ENCODE peak calls at places on chromosome 1, in six cellular contexts. O, G, W, J, C and L are unnamed samples.
A peak's percentile ranks its signal among the peaks of the same experiment; 100 is the strongest.

GRCh38 chr1:24186993-24187790 is at the start of gene IFNLR1:
- DNase-seq in C (no peak), G (no peak), J (no peak), O (no peak), W (peak; percentile 90), L (no peak)

GRCh38 chr1:209590405-209590804 is 6.9 kb downstream of the CAMK1G start:
- DNase-seq in W (no peak), C (no peak), O (no peak), J (peak; percentile 62), G (no peak), L (no peak)

GRCh38 chr1:241738284-241738683 is 86.2 kb downstream of the WDR64 start:
- DNase-seq in O (no peak), C (no peak), G (no peak), W (no peak), J (no peak), L (no peak)

GRCh38 chr1:175040324-175040910 is 17.2 kb upstream of the MRPS14 start:
- DNase-seq in W (no peak), J (no peak), G (no peak), O (no peak), C (no peak), L (no peak)

GRCh38 chr1:230772457-230773395 is 25.5 kb downstream of the CAPN9 start:
- DNase-seq in C (peak; percentile 59), O (peak; percentile 33), J (peak; percentile 86), W (no peak), G (peak; percentile 26), L (peak; percentile 50)

GRCh38 chr1:177620636-177621190 is 349.1 kb downstream of the SEC16B start:
- DNase-seq in J (peak; percentile 22), O (no peak), C (peak; percentile 3), G (no peak), W (no peak), L (no peak)

GRCh38 chr1:39282537-39283216 is 78.2 kb downstream of the MACF1 start:
- DNase-seq in C (peak; percentile 36), J (peak; percentile 68), W (no peak), O (no peak), G (peak; percentile 33), L (no peak)

GRCh38 chr1:56864430-56864829 is 9.8 kb downstream of the C8A start:
- DNase-seq in W (no peak), J (no peak), C (peak; percentile 43), G (no peak), O (no peak), L (no peak)

GRCh38 chr1:55286851-55287602 is 71.9 kb upstream of the USP24 start:
- DNase-seq in W (peak; percentile 10), C (peak; percentile 35), G (no peak), J (no peak), O (no peak), L (peak; percentile 37)

GRCh38 chr1:231973840-231974239 is 347.2 kb downstream of the DISC1 start:
- DNase-seq in J (peak; percentile 31), O (no peak), W (no peak), C (peak; percentile 16), G (peak; percentile 16), L (no peak)

DNA sequence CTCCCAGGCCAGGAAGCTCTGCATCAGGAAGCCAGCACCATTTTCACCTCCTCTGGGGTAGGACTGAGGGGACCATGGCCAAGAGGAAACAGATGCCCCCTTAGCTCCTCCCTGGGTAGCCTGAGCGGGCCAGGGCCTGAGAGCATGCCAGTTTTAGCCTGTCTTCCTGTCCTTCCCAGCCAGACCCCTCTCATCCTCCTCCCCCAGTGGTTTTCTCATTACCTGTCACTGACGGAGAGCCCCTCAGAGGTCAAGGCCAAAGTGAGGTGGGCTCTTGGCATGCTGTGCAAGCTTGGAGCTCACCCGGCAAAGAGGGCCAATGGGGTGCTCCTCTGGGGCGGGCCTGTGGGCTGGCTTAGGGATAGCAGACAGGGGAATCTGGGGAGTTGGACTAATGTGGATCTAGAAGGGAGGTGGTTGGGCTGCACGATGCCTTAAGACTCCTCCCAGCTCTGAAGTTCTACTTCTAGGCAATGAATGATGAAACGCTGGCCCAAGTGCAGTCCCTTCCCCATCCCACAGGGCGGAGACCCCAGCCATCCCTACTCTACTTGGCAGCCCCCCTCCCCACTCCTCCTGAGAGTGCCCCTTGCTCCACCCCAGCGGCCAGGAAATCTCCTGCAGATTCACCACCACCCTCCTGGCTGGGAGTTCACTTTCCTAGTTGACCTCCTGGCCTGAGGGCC is 9.5 kb upstream of the LMNA start:
- DNase-seq in J (peak; percentile 54), O (no peak), G (no peak), C (peak; percentile 49), W (no peak), L (peak; percentile 74)
- H3K4me3 ChIP-seq in J (no peak overlapping the region), O (no peak overlapping the region), G (no peak overlapping the region), C (no peak overlapping the region), W (peak overlapping the region; percentile 76), L (no peak overlapping the region)

DNA sequence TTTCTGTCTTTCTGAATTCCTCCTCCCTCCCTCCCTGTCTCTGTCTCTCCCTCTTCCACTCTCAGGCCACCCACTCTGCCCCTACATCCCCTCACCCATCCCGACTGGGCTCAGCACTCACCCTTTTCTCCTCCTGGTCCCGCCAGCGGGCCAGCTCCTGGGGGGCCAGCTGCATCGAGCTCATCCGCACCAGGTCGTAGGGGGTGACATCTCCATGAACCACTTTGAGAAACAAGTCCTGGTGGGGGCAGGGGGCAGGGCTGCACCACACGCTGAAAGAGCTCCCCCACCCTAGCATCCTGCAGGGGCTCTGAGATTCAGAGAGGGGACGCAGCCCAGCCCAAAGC is 17.8 kb downstream of the SPOCD1 start:
- DNase-seq in O (no peak), W (no peak), J (no peak), G (no peak), C (no peak), L (no peak)
- H3K4me3 ChIP-seq in O (no peak overlapping the region), W (no peak overlapping the region), J (peak overlapping the region; percentile 45), G (peak overlapping the region; percentile 54), C (peak overlapping the region; percentile 58), L (peak overlapping the region; percentile 51)

GRCh38 chr1:33410091-33410701 is 20.7 kb downstream of the PHC2 start:
- DNase-seq in G (peak; percentile 68), J (peak; percentile 51), W (no peak), C (peak; percentile 60), O (peak; percentile 24), L (peak; percentile 53)
- H3K4me3 ChIP-seq in G (no peak overlapping the region), J (no peak overlapping the region), W (no peak overlapping the region), C (no peak overlapping the region), O (no peak overlapping the region), L (no peak overlapping the region)

DNA sequence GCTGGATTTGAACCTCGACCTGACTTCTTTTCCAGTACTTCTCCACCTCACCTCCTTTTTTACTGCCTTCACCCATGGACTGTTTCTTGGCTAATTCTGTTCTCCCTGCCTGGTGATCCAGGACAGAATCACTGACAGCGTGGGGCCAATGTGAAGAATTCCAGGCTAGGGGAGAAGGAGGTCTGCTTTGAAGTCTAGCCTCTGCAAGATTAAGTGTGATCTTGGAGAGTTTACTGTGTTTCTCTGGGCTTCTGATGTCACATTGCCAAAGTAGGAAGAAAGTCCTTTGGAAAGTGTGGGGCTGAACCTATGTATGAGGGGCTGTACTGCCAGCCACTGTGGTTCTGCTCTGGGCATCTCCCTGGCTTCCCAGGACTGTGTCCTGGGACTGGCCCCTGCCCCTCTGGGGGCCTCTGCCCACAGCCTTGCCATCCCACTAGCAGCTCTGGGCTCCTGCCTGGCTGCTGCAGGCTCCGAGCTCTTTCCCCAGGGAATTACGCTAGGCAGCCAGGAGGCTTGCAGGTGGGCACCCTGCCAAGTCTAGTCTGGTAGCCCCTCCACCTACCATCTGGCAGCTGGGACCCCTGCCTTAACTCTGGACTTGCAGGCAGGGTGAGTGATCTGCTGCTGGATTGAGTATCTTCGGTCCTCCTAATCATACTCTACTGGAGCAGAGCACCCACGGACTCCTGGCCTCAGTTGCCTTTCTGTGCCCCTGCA is 52.2 kb downstream of the YARS1 start:
- DNase-seq in C (no peak), J (no peak), G (no peak), W (no peak), O (no peak), L (no peak)
- H3K4me3 ChIP-seq in C (no peak overlapping the region), J (no peak overlapping the region), G (no peak overlapping the region), W (no peak overlapping the region), O (no peak overlapping the region), L (no peak overlapping the region)

DNA sequence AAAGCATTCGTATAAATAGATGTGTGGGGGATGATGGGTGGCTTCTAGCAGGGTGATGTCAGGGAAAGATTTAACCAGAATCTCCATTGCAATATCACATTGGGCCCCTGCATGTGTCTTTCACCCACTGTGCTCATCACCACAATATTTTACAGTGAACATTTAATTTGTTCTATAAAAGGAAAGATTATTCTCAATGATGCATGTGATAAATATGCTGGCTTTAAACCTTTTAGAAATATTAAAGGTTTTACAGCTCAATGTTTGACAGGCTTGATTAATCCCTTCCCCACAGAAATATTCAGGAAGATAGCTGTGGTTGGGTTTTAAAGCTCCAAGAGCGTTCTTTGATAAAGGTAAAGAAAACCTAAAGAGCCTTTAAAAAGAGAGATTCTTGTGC is 457.8 kb upstream of the DAB1 start:
- DNase-seq in W (no peak), C (no peak), J (no peak), O (no peak), G (no peak), L (no peak)
- H3K4me3 ChIP-seq in W (no peak overlapping the region), C (no peak overlapping the region), J (no peak overlapping the region), O (no peak overlapping the region), G (no peak overlapping the region), L (no peak overlapping the region)

GRCh38 chr1:46455951-46456350 is 33.7 kb upstream of the DMBX1 start:
- DNase-seq in C (no peak), W (no peak), J (no peak), G (no peak), O (no peak), L (no peak)

GRCh38 chr1:46458190-46458589 is 31.4 kb upstream of the DMBX1 start:
- DNase-seq in O (no peak), G (no peak), C (no peak), W (no peak), J (no peak), L (no peak)

GRCh38 chr1:46458846-46459245 is 30.8 kb upstream of the DMBX1 start:
- DNase-seq in G (no peak), O (no peak), C (no peak), J (no peak), W (no peak), L (no peak)

GRCh38 chr1:46456411-46456963 is 33.1 kb upstream of the DMBX1 start:
- DNase-seq in W (no peak), J (no peak), G (no peak), C (no peak), O (no peak), L (peak; percentile 16)

DNA sequence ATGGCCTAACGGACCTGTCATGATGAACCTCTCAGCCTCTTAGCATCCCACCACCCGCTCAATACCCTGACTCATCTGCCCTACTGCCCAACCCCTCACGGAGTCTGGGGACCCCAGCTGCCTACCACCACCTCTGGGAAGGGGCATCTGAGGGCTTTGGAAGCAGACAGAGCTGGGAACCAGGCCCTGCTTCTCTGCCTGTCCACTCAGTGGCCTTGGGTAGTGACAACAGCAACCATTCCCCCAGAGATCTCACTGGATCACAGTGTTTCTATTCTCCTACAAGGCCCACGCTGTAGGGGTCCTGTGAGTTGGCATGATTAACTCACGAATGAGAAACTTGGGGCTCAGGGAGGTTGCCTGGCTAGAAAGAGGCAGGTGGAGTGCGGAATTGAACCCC is 32.5 kb upstream of the DMBX1 start:
- DNase-seq in W (no peak), O (no peak), G (no peak), C (no peak), J (no peak), L (no peak)
- H3K4me3 ChIP-seq in W (no peak overlapping the region), O (no peak overlapping the region), G (no peak overlapping the region), C (no peak overlapping the region), J (no peak overlapping the region), L (no peak overlapping the region)